ENCODE peak calls at places on chromosomes 16 and 17, in seven cellular contexts. Y, H, Z, D, L, C and P are unnamed samples.
A peak's percentile ranks its signal among the peaks of the same experiment; 100 is the strongest.

GRCh38 chr17:5545051-5545987 is 39.0 kb downstream of the NLRP1 start:
- DNase-seq in Y (no peak), Z (no peak), C (no peak), L (no peak), H (no peak), D (no peak), P (no peak)

GRCh38 chr16:23987443-23987842 is 151.7 kb downstream of the PRKCB start:
- DNase-seq in D (no peak), C (no peak), Y (no peak), Z (no peak), H (no peak), L (no peak), P (no peak)

GRCh38 chr17:68732301-68732749 is 131.2 kb upstream of the FAM20A start:
- DNase-seq in D (no peak), Z (no peak), H (no peak), L (no peak), Y (no peak), C (no peak), P (peak; percentile 58)

GRCh38 chr17:19433727-19434340 is 22.8 kb downstream of the RNF112 start:
- DNase-seq in Y (no peak), D (no peak), Z (peak; percentile 4), L (no peak), C (no peak), H (no peak), P (no peak)

GRCh38 chr17:2564876-2565275 is 28.6 kb upstream of the PAFAH1B1 start:
- DNase-seq in H (no peak), C (no peak), D (no peak), Z (no peak), L (no peak), Y (no peak), P (peak; percentile 74)

GRCh38 chr17:37406635-37407455 is at the start of the genes ACACA and TADA2A:
- DNase-seq in Z (peak; percentile 86), L (peak; percentile 81), Y (peak; percentile 85), D (peak; percentile 82), H (peak; percentile 93), C (peak; percentile 81), P (peak; percentile 92)

GRCh38 chr16:28477311-28477920 is 5.3 kb upstream of the NPIPB7 start:
- DNase-seq in C (no peak), Z (no peak), H (no peak), L (peak; percentile 6), D (no peak), Y (no peak), P (no peak)

GRCh38 chr16:11066231-11066870 is 122.0 kb downstream of the CLEC16A start:
- DNase-seq in L (no peak), C (no peak), Z (no peak), H (no peak), D (no peak), Y (no peak), P (no peak)

GRCh38 chr17:17303847-17304490 is 796 bp downstream of the NT5M start:
- DNase-seq in C (no peak), L (no peak), Y (no peak), Z (no peak), H (no peak), D (no peak), P (no peak)

GRCh38 chr16:28494141-28494851 is at the start of gene APOBR:
- DNase-seq in C (no peak), H (no peak), Y (no peak), L (peak; percentile 51), D (peak; percentile 78), Z (no peak), P (no peak)

GRCh38 chr17:40471856-40472732 is 28.8 kb downstream of the IGFBP4 start:
- DNase-seq in Y (no peak), Z (no peak), D (no peak), C (no peak), H (no peak), L (no peak), P (no peak)

GRCh38 chr16:57304169-57305061 is 19.9 kb upstream of the PLLP start:
- DNase-seq in Z (peak; percentile 26), D (peak; percentile 72), Y (peak; percentile 19), H (peak; percentile 63), L (peak; percentile 46), C (peak; percentile 67), P (peak; percentile 95)

GRCh38 chr16:5451641-5452040 is 354.0 kb upstream of the EEF2KMT start:
- DNase-seq in Y (no peak), L (no peak), C (no peak), D (no peak), Z (no peak), H (no peak), P (no peak)

GRCh38 chr16:29911676-29912010 is 11.4 kb downstream of the ASPHD1 start:
- DNase-seq in D (no peak), Z (no peak), C (no peak), Y (no peak), L (no peak), H (no peak), P (no peak)

GRCh38 chr16:68311316-68311620 is 449 bp downstream of the PRMT7 start:
- DNase-seq in D (no peak), Z (no peak), H (no peak), C (no peak), L (no peak), Y (peak; percentile 55), P (no peak)

GRCh38 chr17:34305606-34306005 is 13.6 kb upstream of the CCL8 start:
- DNase-seq in H (no peak), C (no peak), D (no peak), Y (no peak), Z (no peak), L (no peak), P (no peak)

GRCh38 chr17:27600471-27600870 is 30.5 kb upstream of the LGALS9 start:
- DNase-seq in H (no peak), L (no peak), Y (no peak), Z (no peak), D (no peak), C (no peak), P (no peak)

GRCh38 chr17:42653179-42654124 is 5.6 kb upstream of the TUBG2 start:
- DNase-seq in D (peak; percentile 44), Y (no peak), C (peak; percentile 39), Z (no peak), H (no peak), L (peak; percentile 72), P (no peak)

GRCh38 chr17:37502009-37502936 is 12.6 kb downstream of the DUSP14 start:
- DNase-seq in L (no peak), Z (no peak), D (no peak), C (no peak), Y (no peak), H (no peak), P (peak; percentile 73)

GRCh38 chr16:49921791-49922456 is 66.0 kb upstream of the ZNF423 start:
- DNase-seq in L (peak; percentile 49), D (peak; percentile 90), C (peak; percentile 52), Y (peak; percentile 78), Z (no peak), H (peak; percentile 66), P (peak; percentile 83)

GRCh38 chr17:1154704-1155103 is 25.1 kb downstream of the ABR start:
- DNase-seq in D (no peak), Y (no peak), C (no peak), L (no peak), Z (no peak), H (no peak), P (no peak)

GRCh38 chr17:65633988-65634387 is 72.5 kb upstream of the AXIN2 start:
- DNase-seq in C (peak; percentile 89), H (no peak), Y (no peak), L (no peak), Z (no peak), D (peak; percentile 40), P (no peak)

GRCh38 chr17:70622382-70623260 is 453.3 kb downstream of the KCNJ2 start:
- DNase-seq in L (peak; percentile 24), H (peak; percentile 25), Y (peak; percentile 47), C (peak; percentile 76), Z (no peak), D (peak; percentile 70), P (peak; percentile 56)

GRCh38 chr17:72538921-72539352 is 418.1 kb downstream of the SOX9 start:
- DNase-seq in Z (no peak), L (no peak), H (no peak), D (no peak), Y (no peak), C (no peak), P (no peak)

GRCh38 chr17:82458885-82459424 is 414 bp downstream of the NARF start:
- DNase-seq in H (no peak), L (peak; percentile 39), Z (no peak), D (peak; percentile 40), C (peak; percentile 78), Y (peak; percentile 25), P (peak; percentile 38)

GRCh38 chr17:82461827-82462524 is 3.4 kb downstream of the NARF start:
- DNase-seq in H (no peak), Z (no peak), Y (peak; percentile 52), D (no peak), C (no peak), L (peak; percentile 58), P (peak; percentile 75)

GRCh38 chr17:82457790-82458129 is 781 bp upstream of the NARF start:
- DNase-seq in L (no peak), Y (no peak), C (no peak), Z (no peak), H (no peak), D (no peak), P (no peak)

GRCh38 chr17:82458130-82458884 is at the start of gene NARF:
- DNase-seq in D (peak; percentile 97), Y (peak; percentile 99), L (peak; percentile 98), C (peak; percentile 98), H (peak; percentile 100), Z (peak; percentile 99), P (peak; percentile 100)

GRCh38 chr17:82457071-82457789 is 1.3 kb upstream of the NARF start:
- DNase-seq in C (no peak), D (peak; percentile 73), Y (no peak), Z (no peak), L (peak; percentile 62), H (no peak), P (no peak)
- H3K4me1 ChIP-seq in C (peaks cover 11% of the 10 kb centered on the region), D (peaks cover 15% of the 10 kb centered on the region), Y (peaks cover 13% of the 10 kb centered on the region), Z (peaks cover 26% of the 10 kb centered on the region), L (peaks cover 34% of the 10 kb centered on the region), H (peaks cover 14% of the 10 kb centered on the region), P (peaks cover 22% of the 10 kb centered on the region)

GRCh38 chr16:80573700-80574120 is 32.9 kb downstream of the DYNLRB2 start:
- DNase-seq in L (no peak), H (no peak), D (no peak), Y (no peak), C (no peak), Z (no peak), P (no peak)
- TF ChIP-seq CTCF in L (no peak), H (no peak), D (no peak), Y (no peak), C (no peak), Z (no peak), P (no peak)

GRCh38 chr16:81004646-81005353 is 1.9 kb downstream of the CMC2 start:
- DNase-seq in D (peak; percentile 79), C (peak; percentile 72), Y (peak; percentile 67), H (peak; percentile 32), L (no peak), Z (no peak), P (no peak)
- H3K4me3 ChIP-seq in D (no peak overlapping the region), C (peak overlapping the region; percentile 41), Y (peak overlapping the region; percentile 8), H (peak overlapping the region; percentile 96), L (no peak overlapping the region), Z (peak overlapping the region; percentile 94), P (peak overlapping the region; percentile 85)

GRCh38 chr17:64155751-64156544 is 26.0 kb upstream of the ERN1 start:
- DNase-seq in Y (no peak), Z (no peak), D (peak; percentile 32), H (no peak), C (peak; percentile 71), L (peak; percentile 76), P (no peak)
- H3K4me1 ChIP-seq in Y (peaks cover 31% of the 10 kb centered on the region), Z (peaks cover 37% of the 10 kb centered on the region), D (peaks cover 5% of the 10 kb centered on the region), H (no peaks in the 10 kb centered on the region), C (peaks cover 21% of the 10 kb centered on the region), L (peaks cover 62% of the 10 kb centered on the region), P (peaks cover 24% of the 10 kb centered on the region)